ENCODE peak calls at places on chromosome 15, in five cellular contexts. One of them, this sample, is unnamed.

GRCh38 chr15:64713592-64713991 is 61.8 kb downstream of the RBPMS2 start:
- DNase-seq in transverse colon: no peak
- DNase-seq in IMR-90: no peak
- DNase-seq in body of pancreas: no peak
- DNase-seq in suprapubic skin: no peak
- DNase-seq in this sample: no peak

GRCh38 chr15:70113304-70113700 is 15.6 kb upstream of the TLE3 start:
- DNase-seq in transverse colon: peak
- DNase-seq in IMR-90: no peak
- DNase-seq in suprapubic skin: no peak
- DNase-seq in body of pancreas: no peak
- DNase-seq in this sample: no peak

GRCh38 chr15:101137312-101137940 is 114.4 kb downstream of the CHSY1 start:
- DNase-seq in suprapubic skin: no peak
- DNase-seq in IMR-90: no peak
- DNase-seq in transverse colon: no peak
- DNase-seq in body of pancreas: no peak
- DNase-seq in this sample: peak

GRCh38 chr15:92020207-92020606 is 166.7 kb downstream of the SLCO3A1 start:
- DNase-seq in transverse colon: no peak
- DNase-seq in suprapubic skin: no peak
- DNase-seq in body of pancreas: no peak
- DNase-seq in IMR-90: no peak
- DNase-seq in this sample: no peak

GRCh38 chr15:61659571-61660190 is 400.6 kb downstream of the VPS13C start:
- DNase-seq in body of pancreas: no peak
- DNase-seq in IMR-90: no peak
- DNase-seq in suprapubic skin: no peak
- DNase-seq in transverse colon: no peak
- DNase-seq in this sample: no peak

GRCh38 chr15:90099868-90100854 is 2.1 kb downstream of the IDH2 start:
- DNase-seq in suprapubic skin: no peak
- DNase-seq in body of pancreas: peak
- DNase-seq in IMR-90: peak
- DNase-seq in transverse colon: peak
- DNase-seq in this sample: peak

GRCh38 chr15:69388259-69388658 is 25.9 kb upstream of the KIF23 start:
- DNase-seq in body of pancreas: no peak
- DNase-seq in IMR-90: no peak
- DNase-seq in suprapubic skin: no peak
- DNase-seq in transverse colon: no peak
- DNase-seq in this sample: no peak

GRCh38 chr15:52329980-52330379 is 34.4 kb upstream of the MYO5C start:
- DNase-seq in body of pancreas: no peak
- DNase-seq in IMR-90: no peak
- DNase-seq in suprapubic skin: no peak
- DNase-seq in transverse colon: no peak
- DNase-seq in this sample: no peak

GRCh38 chr15:64600794-64601193 is 140.4 kb downstream of the ZNF609 start:
- DNase-seq in suprapubic skin: no peak
- DNase-seq in IMR-90: no peak
- DNase-seq in body of pancreas: no peak
- DNase-seq in transverse colon: no peak
- DNase-seq in this sample: no peak

GRCh38 chr15:31215490-31216209 is 111.0 kb upstream of the KLF13 start:
- DNase-seq in suprapubic skin: peak
- DNase-seq in IMR-90: no peak
- DNase-seq in body of pancreas: peak
- DNase-seq in transverse colon: peak
- DNase-seq in this sample: peak

GRCh38 chr15:36365963-36366362 is 213.5 kb upstream of the CDIN1 start:
- DNase-seq in IMR-90: no peak
- DNase-seq in transverse colon: no peak
- DNase-seq in body of pancreas: no peak
- DNase-seq in suprapubic skin: no peak
- DNase-seq in this sample: no peak

GRCh38 chr15:31326729-31327673 is at the start of gene KLF13:
- DNase-seq in suprapubic skin: peak
- DNase-seq in transverse colon: peak
- DNase-seq in body of pancreas: peak
- DNase-seq in IMR-90: peak
- DNase-seq in this sample: peak

GRCh38 chr15:80695911-80696651 is 971 bp downstream of the ABHD17C start:
- DNase-seq in IMR-90: no peak
- DNase-seq in suprapubic skin: peak
- DNase-seq in body of pancreas: peak
- DNase-seq in transverse colon: peak
- DNase-seq in this sample: no peak

GRCh38 chr15:43873651-43874050 is 46.8 kb downstream of the WDR76 start:
- DNase-seq in suprapubic skin: no peak
- DNase-seq in IMR-90: no peak
- DNase-seq in transverse colon: no peak
- DNase-seq in body of pancreas: no peak
- DNase-seq in this sample: no peak

GRCh38 chr15:60585743-60586708 is 107.1 kb upstream of the ICE2 start:
- DNase-seq in transverse colon: peak
- DNase-seq in body of pancreas: peak
- DNase-seq in suprapubic skin: no peak
- DNase-seq in IMR-90: peak
- DNase-seq in this sample: peak

GRCh38 chr15:26967719-26968269 is 3.2 kb upstream of the GABRG3 start:
- DNase-seq in suprapubic skin: no peak
- DNase-seq in body of pancreas: no peak
- DNase-seq in transverse colon: no peak
- DNase-seq in IMR-90: no peak
- DNase-seq in this sample: no peak

GRCh38 chr15:35442734-35443133 is 103.2 kb downstream of the DPH6 start:
- DNase-seq in suprapubic skin: no peak
- DNase-seq in body of pancreas: no peak
- DNase-seq in transverse colon: no peak
- DNase-seq in IMR-90: no peak
- DNase-seq in this sample: no peak

GRCh38 chr15:45891766-45892165 is 256.9 kb downstream of the SQOR start:
- DNase-seq in body of pancreas: peak
- DNase-seq in transverse colon: peak
- DNase-seq in IMR-90: no peak
- DNase-seq in suprapubic skin: no peak
- DNase-seq in this sample: no peak

GRCh38 chr15:68426149-68426548 is 5.8 kb downstream of the ITGA11 start:
- DNase-seq in body of pancreas: no peak
- DNase-seq in suprapubic skin: no peak
- DNase-seq in IMR-90: no peak
- DNase-seq in transverse colon: no peak
- DNase-seq in this sample: no peak

GRCh38 chr15:94229591-94230365 is 1.6 kb upstream of the MCTP2 start:
- DNase-seq in body of pancreas: no peak
- DNase-seq in transverse colon: no peak
- DNase-seq in IMR-90: no peak
- DNase-seq in suprapubic skin: no peak
- DNase-seq in this sample: peak

GRCh38 chr15:78679089-78679511 is 38.1 kb upstream of the CHRNB4 start:
- DNase-seq in body of pancreas: no peak
- DNase-seq in IMR-90: no peak
- DNase-seq in transverse colon: no peak
- DNase-seq in suprapubic skin: no peak
- DNase-seq in this sample: no peak

GRCh38 chr15:99209326-99209725 is 40.1 kb downstream of the TTC23 start:
- DNase-seq in suprapubic skin: no peak
- DNase-seq in body of pancreas: no peak
- DNase-seq in IMR-90: no peak
- DNase-seq in transverse colon: no peak
- DNase-seq in this sample: no peak
- TF ChIP-seq POLR2A in suprapubic skin: no peak
- TF ChIP-seq POLR2A in body of pancreas: no peak
- TF ChIP-seq POLR2A in IMR-90: no peak
- TF ChIP-seq POLR2A in transverse colon: no peak
- TF ChIP-seq POLR2A in this sample: no peak

DNA sequence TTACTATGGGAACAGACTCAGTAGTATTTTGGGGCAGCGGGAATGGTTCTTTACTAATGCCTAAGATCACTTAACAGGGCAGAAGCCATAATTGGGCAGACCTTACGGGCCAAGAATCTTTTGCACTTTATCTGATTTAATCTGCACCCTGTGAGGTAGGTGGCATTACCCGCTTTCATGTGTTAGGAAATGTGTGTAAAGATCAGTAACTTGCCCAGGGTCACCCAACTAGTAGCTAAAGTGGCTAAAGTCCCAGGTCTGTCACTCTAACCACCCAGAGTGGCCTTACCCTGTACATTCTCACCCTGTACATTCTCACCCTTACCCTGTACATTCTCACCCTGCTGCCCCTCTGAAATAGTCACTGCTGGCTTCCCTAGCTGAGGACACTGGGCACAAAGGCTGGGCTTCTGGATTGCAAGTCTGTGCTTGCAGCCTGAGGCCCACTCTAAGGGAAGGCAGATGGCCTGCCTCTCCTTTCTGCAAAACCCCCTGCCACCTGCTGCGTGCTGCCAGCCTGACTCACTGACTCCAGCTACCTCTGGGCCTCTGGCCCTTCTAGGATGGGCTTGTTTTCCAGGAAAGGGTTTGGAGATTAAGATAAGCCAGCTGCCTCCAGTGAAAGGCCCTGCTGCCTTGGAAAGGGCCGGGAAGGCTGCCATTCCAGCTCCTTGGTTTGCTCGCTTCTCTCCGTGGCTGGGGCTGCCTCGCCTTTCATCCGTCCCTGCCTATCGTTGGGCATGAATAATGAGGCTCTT is 37.5 kb upstream of the MYZAP start:
- DNase-seq in body of pancreas: no peak
- DNase-seq in suprapubic skin: no peak
- DNase-seq in transverse colon: no peak
- DNase-seq in IMR-90: no peak
- DNase-seq in this sample: no peak
- TF ChIP-seq POLR2A in body of pancreas: no peak
- TF ChIP-seq POLR2A in suprapubic skin: no peak
- TF ChIP-seq POLR2A in transverse colon: no peak
- TF ChIP-seq POLR2A in IMR-90: no peak
- TF ChIP-seq POLR2A in this sample: no peak

GRCh38 chr15:76866716-76867321 is 38.3 kb downstream of the SCAPER start:
- DNase-seq in IMR-90: peak
- DNase-seq in transverse colon: no peak
- DNase-seq in suprapubic skin: no peak
- DNase-seq in body of pancreas: no peak
- DNase-seq in this sample: peak
- TF ChIP-seq POLR2A in IMR-90: no peak
- TF ChIP-seq POLR2A in transverse colon: no peak
- TF ChIP-seq POLR2A in suprapubic skin: no peak
- TF ChIP-seq POLR2A in body of pancreas: no peak
- TF ChIP-seq POLR2A in this sample: no peak

GRCh38 chr15:42453826-42454225 is 37.1 kb downstream of the ZNF106 start:
- DNase-seq in IMR-90: no peak
- DNase-seq in transverse colon: no peak
- DNase-seq in suprapubic skin: no peak
- DNase-seq in body of pancreas: no peak
- DNase-seq in this sample: no peak

GRCh38 chr15:42456971-42457370 is 34.0 kb downstream of the ZNF106 start:
- DNase-seq in IMR-90: no peak
- DNase-seq in suprapubic skin: no peak
- DNase-seq in transverse colon: no peak
- DNase-seq in body of pancreas: no peak
- DNase-seq in this sample: no peak

GRCh38 chr15:42461261-42461660 is 29.7 kb downstream of the ZNF106 start:
- DNase-seq in transverse colon: no peak
- DNase-seq in IMR-90: no peak
- DNase-seq in body of pancreas: no peak
- DNase-seq in suprapubic skin: no peak
- DNase-seq in this sample: no peak

GRCh38 chr15:42456539-42456938 is 34.4 kb downstream of the ZNF106 start:
- DNase-seq in IMR-90: no peak
- DNase-seq in body of pancreas: no peak
- DNase-seq in suprapubic skin: no peak
- DNase-seq in transverse colon: no peak
- DNase-seq in this sample: no peak

GRCh38 chr15:42457445-42458442 is 33.2 kb downstream of the ZNF106 start:
- DNase-seq in body of pancreas: peak
- DNase-seq in transverse colon: peak
- DNase-seq in IMR-90: peak
- DNase-seq in suprapubic skin: peak
- DNase-seq in this sample: no peak
- TF ChIP-seq POLR2A in body of pancreas: peak
- TF ChIP-seq POLR2A in transverse colon: peak
- TF ChIP-seq POLR2A in IMR-90: peak
- TF ChIP-seq POLR2A in suprapubic skin: peak
- TF ChIP-seq POLR2A in this sample: no peak

GRCh38 chr15:73051811-73052678 is at the start of gene NEO1:
- DNase-seq in transverse colon: peak
- DNase-seq in body of pancreas: peak
- DNase-seq in IMR-90: peak
- DNase-seq in suprapubic skin: peak
- DNase-seq in this sample: peak
- TF ChIP-seq POLR2A in transverse colon: peak
- TF ChIP-seq POLR2A in body of pancreas: peak
- TF ChIP-seq POLR2A in IMR-90: no peak
- TF ChIP-seq POLR2A in suprapubic skin: no peak
- TF ChIP-seq POLR2A in this sample: no peak

DNA sequence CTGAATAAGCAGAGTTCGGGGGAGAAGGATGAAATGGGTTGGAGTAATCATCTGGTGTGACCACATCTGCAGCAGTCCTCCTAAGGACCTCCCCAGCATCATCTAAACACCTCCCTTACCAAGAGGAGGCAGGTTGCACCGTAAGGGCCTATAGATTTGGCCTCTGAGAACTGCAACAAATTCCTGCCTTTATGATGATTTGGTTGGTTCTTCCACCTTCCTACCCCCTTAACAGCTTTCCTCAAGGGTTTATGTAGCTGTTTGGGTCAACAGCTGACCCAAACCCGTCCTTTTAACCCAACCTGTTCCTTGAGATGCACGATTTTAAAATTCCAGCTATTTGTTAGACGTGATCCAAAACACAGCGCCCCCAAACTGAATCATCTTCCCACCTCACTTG is 58.2 kb downstream of the AAGAB start:
- DNase-seq in IMR-90: peak
- DNase-seq in transverse colon: no peak
- DNase-seq in body of pancreas: no peak
- DNase-seq in suprapubic skin: no peak
- DNase-seq in this sample: no peak
- TF ChIP-seq POLR2A in IMR-90: no peak
- TF ChIP-seq POLR2A in transverse colon: no peak
- TF ChIP-seq POLR2A in body of pancreas: no peak
- TF ChIP-seq POLR2A in suprapubic skin: no peak
- TF ChIP-seq POLR2A in this sample: no peak

GRCh38 chr15:63121382-63122001 is at the start of gene LACTB:
- DNase-seq in suprapubic skin: peak
- DNase-seq in body of pancreas: peak
- DNase-seq in transverse colon: peak
- DNase-seq in IMR-90: peak
- DNase-seq in this sample: peak
- TF ChIP-seq POLR2A in suprapubic skin: peak
- TF ChIP-seq POLR2A in body of pancreas: peak
- TF ChIP-seq POLR2A in transverse colon: peak
- TF ChIP-seq POLR2A in IMR-90: peak
- TF ChIP-seq POLR2A in this sample: peak

This sample was measured in erythroblast.